ENCODE peak calls at places on chromosomes 6 and 20, in seven cellular contexts. H, K, S, F, D, Y and Q are unnamed samples.

GRCh38 chr6:73727114-73727513 is 31.1 kb downstream of the CD109 start:
- DNase-seq in K (no peak), D (no peak), S (no peak), F (no peak), Y (no peak), H (no peak), Q (no peak)

GRCh38 chr6:168071620-168072019 is 7.4 kb downstream of the FRMD1 start:
- DNase-seq in Y (no peak), S (no peak), F (no peak), D (no peak), H (no peak), K (no peak), Q (no peak)

GRCh38 chr20:53032021-53033001 is 60.2 kb downstream of the TSHZ2 start:
- DNase-seq in D (no peak), S (no peak), Y (no peak), K (no peak), F (no peak), H (no peak), Q (no peak)

GRCh38 chr20:46043556-46043955 is 14.5 kb downstream of the SLC12A5 start:
- DNase-seq in F (no peak), D (no peak), K (no peak), Y (no peak), S (no peak), H (no peak), Q (no peak)

GRCh38 chr6:37695273-37695672 is 2.4 kb downstream of the MDGA1 start:
- DNase-seq in Y (no peak), H (no peak), D (no peak), F (no peak), K (no peak), S (no peak), Q (no peak)

GRCh38 chr20:48791014-48791413 is 36.8 kb downstream of the PREX1 start:
- DNase-seq in S (no peak), K (no peak), F (no peak), Y (no peak), D (no peak), H (peak), Q (no peak)

GRCh38 chr6:7050911-7051779 is 56.6 kb upstream of the RREB1 start:
- DNase-seq in D (peak), H (peak), Y (no peak), K (peak), S (peak), F (peak), Q (no peak)

GRCh38 chr6:148307400-148307799 is 35.2 kb upstream of the SASH1 start:
- DNase-seq in S (no peak), D (no peak), F (no peak), Y (no peak), K (no peak), H (no peak), Q (no peak)

GRCh38 chr20:39851459-39851858 is 837.6 kb downstream of the MAFB start:
- DNase-seq in S (no peak), K (no peak), F (no peak), Y (no peak), D (no peak), H (no peak), Q (no peak)

GRCh38 chr20:18705490-18705889 is 108.1 kb upstream of the SCP2D1 start:
- DNase-seq in D (no peak), F (no peak), S (no peak), K (no peak), H (no peak), Y (no peak), Q (no peak)

GRCh38 chr6:37102299-37103168 is 67.4 kb upstream of the PIM1 start:
- DNase-seq in H (peak), Y (peak), D (peak), K (peak), S (peak), F (peak), Q (peak)

GRCh38 chr6:135871878-135872277 is 20.4 kb downstream of the PDE7B start:
- DNase-seq in D (no peak), F (no peak), K (no peak), H (no peak), Y (no peak), S (no peak), Q (no peak)

GRCh38 chr6:33820243-33820642 is 16.4 kb upstream of the MLN start:
- DNase-seq in S (no peak), D (no peak), K (no peak), F (no peak), Y (peak), H (no peak), Q (no peak)

GRCh38 chr6:24520929-24521546 is 26.3 kb downstream of the ALDH5A1 start:
- DNase-seq in D (no peak), S (no peak), H (no peak), Y (peak), F (no peak), K (no peak), Q (peak)

GRCh38 chr20:49147269-49147668 is 40.9 kb downstream of the STAU1 start:
- DNase-seq in S (no peak), D (no peak), K (no peak), Y (no peak), H (no peak), F (no peak), Q (no peak)